ENCODE peak calls at places on chromosomes 5 and 9, in ten cellular contexts. N, R, W, D, V, A, H, U, F and O are unnamed samples. For H3K4me1 and H3K36me3, the result is how much of the 10 kb centered on the place peaks cover.

GRCh38 chr5:90221947-90222346 is 187.6 kb downstream of the CETN3 start:
- DNase-seq in W (no peak), H (no peak), U (no peak), F (no peak), N (no peak), D (no peak), R (no peak), A (no peak), V (no peak), O (no peak)

GRCh38 chr5:66223637-66224036 is 79.5 kb downstream of the SREK1 start:
- DNase-seq in A (no peak), R (no peak), U (no peak), W (no peak), N (no peak), H (no peak), D (no peak), F (no peak), V (peak), O (no peak)

GRCh38 chr9:16661816-16662215 is 208.7 kb downstream of the BNC2 start:
- DNase-seq in F (no peak), D (no peak), R (no peak), W (no peak), N (no peak), V (no peak), U (no peak), H (no peak), A (no peak), O (no peak)

GRCh38 chr9:127612993-127613954 is 1.2 kb downstream of the STXBP1 start:
- DNase-seq in W (peak), D (peak), U (peak), N (peak), R (peak), V (peak), A (peak), F (peak), H (peak), O (peak)

GRCh38 chr9:137878146-137878941 is 762 bp downstream of the CACNA1B start:
- DNase-seq in D (no peak), H (no peak), V (no peak), A (peak), N (no peak), U (peak), W (no peak), R (no peak), F (peak), O (peak)

GRCh38 chr9:36985769-36986547 is 48.1 kb downstream of the PAX5 start:
- DNase-seq in V (no peak), H (no peak), N (peak), U (no peak), D (no peak), F (peak), R (no peak), A (no peak), W (no peak), O (no peak)

GRCh38 chr9:90726215-90726614 is 75.4 kb upstream of the SYK start:
- DNase-seq in H (no peak), A (no peak), F (peak), U (no peak), V (no peak), D (no peak), N (no peak), W (no peak), R (no peak), O (no peak)

GRCh38 chr9:89312154-89312616 is 1.2 kb downstream of the CKS2 start:
- DNase-seq in V (peak), W (no peak), U (no peak), A (no peak), H (no peak), D (no peak), R (no peak), N (no peak), F (peak), O (peak)

GRCh38 chr9:18159254-18159653 is 314.7 kb upstream of the ADAMTSL1 start:
- DNase-seq in W (no peak), N (no peak), R (no peak), U (no peak), H (no peak), V (no peak), F (no peak), D (no peak), A (no peak), O (no peak)

GRCh38 chr5:34682926-34683623 is 26.9 kb downstream of the RAI14 start:
- DNase-seq in N (no peak), D (no peak), V (no peak), H (peak), R (peak), U (no peak), A (no peak), W (no peak), F (no peak), O (no peak)

GRCh38 chr5:124583469-124584350 is 162.7 kb downstream of the ZNF608 start:
- DNase-seq in W (no peak), N (no peak), A (no peak), R (no peak), H (peak), V (peak), U (peak), F (no peak), D (no peak), O (peak)

GRCh38 chr5:71719092-71719964 is at the start of gene CARTPT:
- DNase-seq in V (no peak), W (no peak), N (no peak), H (no peak), D (no peak), R (no peak), A (no peak), U (no peak), F (peak), O (peak)

GRCh38 chr9:109297899-109298298 is 23.0 kb downstream of the EPB41L4B start:
- DNase-seq in R (no peak), D (no peak), N (no peak), U (no peak), F (no peak), A (no peak), V (no peak), H (no peak), W (no peak), O (no peak)

GRCh38 chr5:93705896-93706295 is 35.5 kb downstream of the POU5F2 start:
- DNase-seq in D (no peak), N (no peak), H (no peak), F (no peak), V (no peak), W (no peak), A (no peak), U (no peak), R (no peak), O (no peak)

GRCh38 chr5:96517294-96517693 is 84.2 kb upstream of the PCSK1 start:
- DNase-seq in W (no peak), A (no peak), H (no peak), U (no peak), D (no peak), R (no peak), F (no peak), V (no peak), N (no peak), O (no peak)

GRCh38 chr9:124779368-124780059 is 2.6 kb downstream of the OLFML2A start:
- DNase-seq in V (no peak), W (peak), N (peak), H (no peak), R (peak), U (no peak), A (peak), F (peak), D (no peak), O (peak)

GRCh38 chr5:97550818-97551217 is 367.8 kb upstream of the RIOK2 start:
- DNase-seq in R (no peak), H (no peak), N (no peak), A (no peak), F (no peak), V (no peak), W (no peak), D (no peak), U (no peak), O (no peak)

GRCh38 chr5:141250576-141250975 is 5.4 kb downstream of the PCDHB15 start:
- DNase-seq in A (no peak), R (no peak), V (no peak), U (no peak), F (peak), W (no peak), H (no peak), N (no peak), D (no peak), O (no peak)

GRCh38 chr5:159202151-159202550 is 7.2 kb downstream of the RNF145 start:
- DNase-seq in R (no peak), N (no peak), V (no peak), D (no peak), A (no peak), F (no peak), H (no peak), U (no peak), W (no peak), O (no peak)
- H3K4me1 ChIP-seq in R (under half), N (under half), V (under half), D (under half), A (under half), F (under half), H (half or more), U (half or more), W (half or more), O (under half)

DNA sequence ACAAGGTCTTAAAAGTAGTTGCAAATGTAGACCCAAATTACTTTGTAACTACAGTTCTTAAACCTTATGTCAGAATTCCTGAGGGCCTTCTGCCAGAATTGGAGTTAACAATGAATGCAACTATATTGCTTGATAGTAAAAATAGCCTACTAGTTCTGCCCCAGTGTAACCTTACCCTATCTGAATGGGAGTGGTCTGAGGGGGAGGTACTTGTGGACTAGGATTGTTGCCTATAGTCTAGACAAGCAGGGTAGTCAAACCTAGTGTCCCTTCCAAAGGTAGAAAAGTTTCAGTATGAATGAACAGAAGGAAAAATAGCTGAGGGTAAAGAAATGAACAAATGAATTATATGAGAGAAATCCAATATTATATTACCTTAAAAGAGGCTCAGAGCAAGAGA is 242.2 kb downstream of the PJA2 start:
- DNase-seq in F (no peak), U (no peak), N (no peak), W (no peak), R (no peak), H (no peak), A (no peak), V (no peak), D (no peak), O (no peak)
- H3K36me3 ChIP-seq in F (under half), U (under half), N (under half), W (under half), R (under half), H (under half), A (under half), V (under half), D (under half), O (under half)

DNA sequence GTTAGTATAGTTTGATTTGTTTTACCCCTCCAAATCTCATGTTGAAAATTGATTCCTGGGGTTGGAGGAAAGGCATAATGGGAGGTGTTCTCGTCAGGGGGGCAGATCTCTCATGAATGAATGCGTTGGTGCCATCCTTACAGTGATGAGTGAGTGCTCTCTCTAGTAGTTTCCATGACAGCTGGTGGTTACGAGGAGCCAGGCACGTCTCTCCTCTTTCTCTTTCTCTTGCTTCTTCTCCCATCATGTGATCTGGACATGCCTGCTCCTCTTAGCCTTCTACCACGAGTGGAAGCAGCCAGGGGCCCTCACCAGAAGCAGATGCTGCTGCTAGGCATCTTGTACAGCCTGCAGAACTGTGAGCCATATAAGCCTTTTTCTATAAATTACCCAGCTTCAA is 454.1 kb downstream of the EFNA5 start:
- DNase-seq in D (no peak), N (no peak), H (no peak), V (no peak), R (no peak), A (no peak), W (no peak), F (no peak), U (no peak), O (no peak)
- H3K4me1 ChIP-seq in D (under half), N (under half), H (under half), V (under half), R (under half), A (under half), W (under half), F (under half), U (under half), O (under half)

DNA sequence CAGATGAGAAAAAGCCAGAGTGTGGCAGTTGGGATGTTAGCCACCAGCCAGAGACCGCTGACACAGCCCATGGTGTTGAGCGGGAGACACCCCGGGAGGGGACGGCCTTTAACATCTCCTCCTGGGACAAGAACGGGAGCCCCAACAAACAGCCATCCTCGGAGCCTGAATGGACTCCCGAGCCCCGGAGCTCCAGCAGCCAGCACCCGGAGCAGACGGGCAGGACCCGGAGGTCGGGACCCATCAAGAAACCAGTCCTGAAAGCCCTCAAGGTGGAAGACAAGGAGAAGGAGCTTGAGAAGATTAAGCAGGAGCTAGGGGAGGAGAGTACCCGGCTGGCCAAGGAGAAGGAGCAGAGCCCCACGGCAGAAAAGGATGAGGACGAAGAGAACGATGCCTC is 28.0 kb upstream of the POMT1 start:
- DNase-seq in F (no peak), A (no peak), W (peak), D (no peak), R (peak), V (no peak), U (no peak), N (peak), H (no peak), O (no peak)
- H3K36me3 ChIP-seq in F (under half), A (under half), W (half or more), D (half or more), R (under half), V (half or more), U (half or more), N (half or more), H (half or more), O (under half)

GRCh38 chr5:146466521-146467349 is 19.6 kb downstream of the TCERG1 start:
- DNase-seq in H (no peak), N (no peak), W (no peak), U (no peak), D (no peak), A (no peak), R (no peak), V (no peak), F (peak), O (no peak)

GRCh38 chr5:146467729-146468128 is 20.6 kb downstream of the TCERG1 start:
- DNase-seq in W (no peak), V (no peak), R (no peak), H (no peak), U (no peak), A (no peak), N (no peak), D (no peak), F (no peak), O (no peak)

GRCh38 chr5:146461319-146461718 is 14.2 kb downstream of the TCERG1 start:
- DNase-seq in N (no peak), F (no peak), A (no peak), H (no peak), R (no peak), D (no peak), U (no peak), W (no peak), V (no peak), O (no peak)

GRCh38 chr5:146458894-146459293 is 11.8 kb downstream of the TCERG1 start:
- DNase-seq in R (no peak), D (no peak), H (no peak), A (no peak), V (no peak), U (no peak), W (no peak), F (no peak), N (no peak), O (no peak)

DNA sequence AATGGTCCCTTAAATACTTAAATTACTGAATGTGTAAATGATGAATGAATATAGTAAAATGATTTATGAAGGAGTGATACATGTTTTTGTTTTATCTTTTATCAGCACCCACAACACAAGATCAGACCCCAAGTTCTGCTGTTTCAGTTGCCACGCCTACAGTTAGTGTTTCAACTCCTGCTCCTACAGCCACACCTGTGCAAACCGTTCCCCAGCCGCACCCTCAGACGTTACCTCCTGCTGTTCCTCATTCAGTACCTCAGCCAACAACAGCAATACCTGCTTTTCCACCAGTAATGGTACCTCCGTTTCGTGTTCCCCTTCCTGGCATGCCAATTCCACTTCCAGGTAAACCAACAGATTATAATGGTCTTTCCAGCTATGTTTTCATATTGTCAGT is 16.3 kb downstream of the TCERG1 start:
- DNase-seq in V (peak), N (no peak), D (no peak), R (no peak), U (no peak), W (no peak), A (no peak), H (peak), F (no peak), O (no peak)
- H3K4me1 ChIP-seq in V (under half), N (under half), D (under half), R (under half), U (under half), W (under half), A (under half), H (under half), F (under half), O (under half)

GRCh38 chr9:71726723-71727122 is 41.6 kb downstream of the CEMIP2 start:
- DNase-seq in D (no peak), V (no peak), H (no peak), U (no peak), W (no peak), A (no peak), R (no peak), F (no peak), N (no peak), O (no peak)
- H3K36me3 ChIP-seq in D (half or more), V (under half), H (half or more), U (half or more), W (half or more), A (under half), R (under half), F (half or more), N (half or more), O (under half)

GRCh38 chr5:112861638-112861985 is 525 bp downstream of the SRP19 start:
- DNase-seq in V (no peak), U (no peak), W (no peak), N (no peak), D (no peak), R (no peak), H (no peak), F (no peak), A (no peak), O (no peak)
- H3K4me1 ChIP-seq in V (under half), U (under half), W (under half), N (under half), D (under half), R (under half), H (under half), F (under half), A (under half), O (under half)

GRCh38 chr9:131601683-131602181 is 56.4 kb downstream of the PRRT1B start:
- DNase-seq in U (no peak), F (no peak), V (no peak), D (no peak), H (no peak), N (no peak), W (no peak), R (no peak), A (no peak), O (no peak)
- H3K36me3 ChIP-seq in U (half or more), F (under half), V (under half), D (half or more), H (under half), N (half or more), W (half or more), R (under half), A (under half), O (under half)

GRCh38 chr5:143359869-143360268 is 43.6 kb downstream of the NR3C1 start:
- DNase-seq in N (no peak), F (no peak), D (no peak), R (no peak), A (no peak), V (no peak), H (no peak), U (peak), W (no peak), O (no peak)

GRCh38 chr5:143362828-143363227 is 40.7 kb downstream of the NR3C1 start:
- DNase-seq in N (no peak), R (no peak), W (no peak), A (no peak), F (no peak), D (no peak), U (no peak), V (no peak), H (no peak), O (no peak)

GRCh38 chr5:143356855-143357254 is 46.6 kb downstream of the NR3C1 start:
- DNase-seq in F (no peak), D (no peak), U (no peak), R (no peak), A (no peak), V (no peak), H (no peak), W (no peak), N (no peak), O (no peak)

GRCh38 chr5:143364061-143364460 is 39.4 kb downstream of the NR3C1 start:
- DNase-seq in D (no peak), F (no peak), W (no peak), R (no peak), N (no peak), U (no peak), A (no peak), V (no peak), H (no peak), O (no peak)

GRCh38 chr5:143361438-143361837 is 42.0 kb downstream of the NR3C1 start:
- DNase-seq in W (no peak), N (no peak), R (no peak), V (no peak), D (no peak), U (no peak), A (no peak), H (no peak), F (no peak), O (no peak)
- H3K4me1 ChIP-seq in W (half or more), N (under half), R (under half), V (under half), D (under half), U (half or more), A (under half), H (under half), F (under half), O (under half)

GRCh38 chr9:99222416-99223280 is 566 bp downstream of the SEC61B start:
- DNase-seq in N (no peak), A (no peak), H (no peak), R (no peak), D (no peak), V (no peak), U (no peak), W (no peak), F (no peak), O (no peak)

GRCh38 chr9:99221266-99221622 is 498 bp downstream of the ALG2 start:
- DNase-seq in U (no peak), N (no peak), W (no peak), A (no peak), H (no peak), D (no peak), V (no peak), R (no peak), F (no peak), O (no peak)

GRCh38 chr9:99226054-99226453 is 4.0 kb downstream of the SEC61B start:
- DNase-seq in F (no peak), U (no peak), N (no peak), W (no peak), D (no peak), R (no peak), A (no peak), V (no peak), H (no peak), O (no peak)

GRCh38 chr9:99221623-99222415 is at the start of the genes ALG2 and SEC61B:
- DNase-seq in A (peak), D (peak), H (peak), R (peak), N (peak), U (peak), F (peak), W (peak), V (peak), O (peak)

DNA sequence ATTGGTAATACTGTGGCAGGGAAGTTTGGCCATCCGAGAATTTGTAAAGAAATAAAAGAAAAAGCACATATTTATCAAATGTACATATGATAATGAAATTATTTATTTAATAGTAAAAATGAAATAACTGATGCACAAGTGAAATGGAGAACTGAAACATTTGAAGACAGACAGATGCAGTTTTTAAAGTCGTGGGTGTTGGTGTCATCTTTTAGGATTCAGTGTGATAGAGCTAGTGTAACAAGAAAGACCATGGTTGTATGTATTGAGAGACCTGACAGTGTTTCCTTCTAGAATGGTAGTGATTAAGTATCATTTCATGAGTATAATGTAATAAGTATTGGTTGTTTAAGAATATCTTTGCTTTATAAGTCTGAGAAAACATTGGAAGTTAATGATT is 2.4 kb downstream of the SEC61B start:
- DNase-seq in A (no peak), D (no peak), R (no peak), V (no peak), U (no peak), W (no peak), N (no peak), H (no peak), F (no peak), O (no peak)
- H3K36me3 ChIP-seq in A (under half), D (under half), R (under half), V (under half), U (under half), W (under half), N (under half), H (under half), F (under half), O (under half)